ENCODE peak calls at places on chromosomes 11 and 22, in seven cellular contexts. P is prostate gland, J is coronary artery, S is A549, G is right atrium auricular region, O is neural crest cell, Y is pancreas. C is an unnamed sample.

GRCh38 chr11:124865902-124866851 is 945 bp downstream of the ROBO3 start:
- DNase-seq in P (no peak), J (peak), S (peak), G (no peak), O (peak), Y (no peak), C (no peak)

GRCh38 chr11:68282141-68282860 is 10.5 kb upstream of the C11orf24 start:
- DNase-seq in P (no peak), J (no peak), S (no peak), G (no peak), O (no peak), Y (no peak), C (no peak)

GRCh38 chr11:100445231-100445735 is 241.8 kb upstream of the ARHGAP42 start:
- DNase-seq in P (peak), J (no peak), S (no peak), G (no peak), O (no peak), Y (peak), C (no peak)

GRCh38 chr11:30914143-30914762 is 328.1 kb upstream of the MPPED2 start:
- DNase-seq in P (peak), J (no peak), S (peak), G (peak), O (peak), Y (peak), C (no peak)

GRCh38 chr11:122668562-122669090 is 13.1 kb downstream of the UBASH3B start:
- DNase-seq in P (no peak), J (no peak), S (peak), G (no peak), O (no peak), Y (no peak), C (no peak)

GRCh38 chr11:17752144-17752543 is 17.6 kb downstream of the KCNC1 start:
- DNase-seq in P (no peak), J (no peak), S (no peak), G (no peak), O (no peak), Y (no peak), C (no peak)

GRCh38 chr11:70029831-70030811 is 48.0 kb upstream of the ANO1 start:
- DNase-seq in P (no peak), J (no peak), S (no peak), G (peak), O (no peak), Y (peak), C (peak)

GRCh38 chr11:64265176-64266160 is 14.1 kb downstream of the PLCB3 start:
- DNase-seq in P (no peak), J (no peak), S (no peak), G (no peak), O (no peak), Y (no peak), C (no peak)

GRCh38 chr11:82680252-82680651 is 53.4 kb downstream of the FAM181B start:
- DNase-seq in P (peak), J (no peak), S (no peak), G (no peak), O (no peak), Y (no peak), C (no peak)

GRCh38 chr11:7910389-7910788 is 20.7 kb downstream of the OR10A6 start:
- DNase-seq in P (no peak), J (no peak), S (no peak), G (no peak), O (no peak), Y (no peak), C (no peak)

GRCh38 chr22:10780281-10780680 is 4747.7 kb upstream of the OR11H1 start:
- DNase-seq in P (no peak), J (no peak), S (no peak), G (no peak), O (no peak), Y (no peak), C (no peak)

GRCh38 chr22:38566726-38567504 is 3.1 kb downstream of the DMC1 start:
- DNase-seq in P (no peak), J (no peak), S (no peak), G (no peak), O (no peak), Y (no peak), C (no peak)

GRCh38 chr11:8207080-8208000 is 38.5 kb upstream of the RIC3 start:
- DNase-seq in P (no peak), J (peak), S (no peak), G (no peak), O (no peak), Y (no peak), C (peak)

GRCh38 chr11:7490054-7490453 is 4.7 kb downstream of the OLFML1 start:
- DNase-seq in P (no peak), J (no peak), S (no peak), G (no peak), O (no peak), Y (no peak), C (no peak)

GRCh38 chr11:84524422-84525051 is 1102.6 kb downstream of the DLG2 start:
- DNase-seq in P (no peak), J (no peak), S (peak), G (no peak), O (no peak), Y (no peak), C (no peak)

GRCh38 chr11:28017816-28018215 is 90.1 kb downstream of the KIF18A start:
- DNase-seq in P (no peak), J (no peak), S (no peak), G (no peak), O (no peak), Y (no peak), C (no peak)

GRCh38 chr11:68116892-68117435 is 4.2 kb downstream of the CHKA start:
- DNase-seq in P (no peak), J (no peak), S (no peak), G (no peak), O (no peak), Y (no peak), C (no peak)

GRCh38 chr11:28107331-28107725 is 628 bp downstream of the KIF18A start:
- DNase-seq in P (no peak), J (peak), S (no peak), G (no peak), O (no peak), Y (no peak), C (no peak)

GRCh38 chr11:12164061-12165014 is 53.9 kb downstream of the MICAL2 start:
- DNase-seq in P (peak), J (peak), S (no peak), G (no peak), O (no peak), Y (no peak), C (no peak)
- TF ChIP-seq CTCF in P (no peak), J (no peak), S (no peak), G (no peak), O (no peak), Y (no peak), C (no peak)

DNA sequence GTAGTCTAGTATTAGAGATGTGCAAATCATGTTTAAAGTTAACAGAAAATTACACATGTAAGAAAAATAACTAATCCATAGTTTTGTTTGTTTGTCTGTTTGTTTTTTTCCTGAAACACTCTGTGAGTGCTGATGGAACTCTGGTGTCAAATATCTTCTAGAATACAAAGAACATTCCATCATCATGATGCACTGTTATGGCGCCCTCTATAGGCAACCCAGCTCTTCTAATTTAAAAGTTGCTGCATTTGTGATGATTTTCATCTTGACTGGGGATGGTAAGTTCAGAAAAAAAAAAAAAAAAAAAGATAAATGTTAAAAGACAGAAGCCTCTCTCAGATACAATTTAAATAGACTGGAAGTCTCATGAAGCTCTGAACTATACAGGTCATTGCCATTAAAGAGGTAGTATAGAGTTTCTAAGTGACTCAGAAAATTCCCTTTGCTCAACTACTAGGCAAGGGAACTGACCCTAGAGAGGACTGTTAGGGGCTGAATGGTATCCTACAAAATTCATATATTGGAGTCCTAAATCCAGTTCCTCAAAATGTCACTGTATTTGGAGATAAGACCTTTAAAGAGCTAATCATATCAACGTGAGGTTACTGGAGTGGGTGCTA is 597.2 kb upstream of the ANO3 start:
- DNase-seq in P (no peak), J (no peak), S (no peak), G (no peak), O (no peak), Y (no peak), C (no peak)
- TF ChIP-seq CTCF in P (no peak), J (no peak), S (no peak), G (no peak), O (peak), Y (no peak), C (peak)

GRCh38 chr22:31969789-31970489 is 25.6 kb downstream of the YWHAH start:
- DNase-seq in P (peak), J (no peak), S (peak), G (peak), O (peak), Y (peak), C (no peak)
- TF ChIP-seq CTCF in P (peak), J (no peak), S (peak), G (no peak), O (peak), Y (peak), C (peak)

GRCh38 chr22:47656806-47657205 is 894.4 kb downstream of the TBC1D22A start:
- DNase-seq in P (no peak), J (no peak), S (no peak), G (no peak), O (no peak), Y (no peak), C (peak)
- TF ChIP-seq CTCF in P (no peak), J (no peak), S (no peak), G (no peak), O (no peak), Y (no peak), C (no peak)

C was measured in osteocyte.